ENCODE peak calls at places on chromosomes 13 and 19, in five cellular contexts. O, V, N, Y and J are unnamed samples. For H3K4me1 and H3K27me3, the result is how much of the 10 kb centered on the place peaks cover.

GRCh38 chr13:30752201-30752797 is 17.0 kb downstream of the ALOX5AP start:
- DNase-seq in Y (peak), V (peak), O (no peak), N (no peak), J (no peak)

GRCh38 chr19:40791349-40791748 is 7.6 kb upstream of the EGLN2 start:
- DNase-seq in O (no peak), Y (no peak), N (no peak), V (no peak), J (no peak)

GRCh38 chr19:47693489-47693888 is 19.7 kb upstream of the EHD2 start:
- DNase-seq in O (no peak), N (no peak), V (no peak), Y (no peak), J (no peak)

GRCh38 chr13:77143325-77143907 is 116.5 kb upstream of the FBXL3 start:
- DNase-seq in O (peak), N (no peak), Y (no peak), V (no peak), J (no peak)

GRCh38 chr13:110047511-110047910 is 259.4 kb downstream of the COL4A1 start:
- DNase-seq in V (peak), N (no peak), Y (peak), O (no peak), J (no peak)

GRCh38 chr13:98581971-98582702 is 5.2 kb upstream of the STK24 start:
- DNase-seq in V (peak), Y (peak), N (no peak), O (no peak), J (no peak)

GRCh38 chr13:47232516-47232915 is 335.7 kb upstream of the HTR2A start:
- DNase-seq in Y (no peak), N (no peak), V (no peak), O (no peak), J (no peak)

GRCh38 chr19:19232231-19232630 is 20.5 kb downstream of the NCAN start:
- DNase-seq in V (no peak), N (no peak), O (no peak), Y (no peak), J (no peak)

GRCh38 chr13:98208606-98209005 is 31.5 kb upstream of the RNF113B start:
- DNase-seq in N (no peak), O (no peak), Y (no peak), V (no peak), J (no peak)

GRCh38 chr19:15779756-15780476 is 7.5 kb upstream of the OR10H5 start:
- DNase-seq in O (no peak), N (no peak), Y (no peak), V (no peak), J (no peak)

GRCh38 chr19:32404939-32405430 is 585 bp upstream of the DPY19L3 start:
- DNase-seq in V (peak), O (no peak), N (no peak), Y (peak), J (no peak)

GRCh38 chr13:109684836-109685602 is 101.4 kb downstream of the IRS2 start:
- DNase-seq in Y (peak), V (no peak), N (no peak), O (no peak), J (peak)

GRCh38 chr19:45455707-45456499 is 11.9 kb upstream of the FOSB start:
- DNase-seq in N (peak), O (peak), V (peak), Y (peak), J (peak)

GRCh38 chr19:43634877-43635560 is 4.6 kb downstream of the CADM4 start:
- DNase-seq in V (no peak), O (no peak), Y (peak), N (peak), J (no peak)

GRCh38 chr19:16085115-16085514 is 8.8 kb downstream of the TPM4 start:
- DNase-seq in Y (no peak), N (no peak), O (no peak), V (no peak), J (no peak)

GRCh38 chr13:30905932-30906383 is at the start of gene MEDAG:
- DNase-seq in V (peak), N (no peak), Y (no peak), O (no peak), J (no peak)

GRCh38 chr19:53101518-53101917 is 1.7 kb downstream of the ZNF160 start:
- DNase-seq in N (no peak), V (no peak), Y (no peak), O (no peak), J (no peak)

GRCh38 chr13:31168736-31169135 is 7.0 kb upstream of the HSPH1 start:
- DNase-seq in O (no peak), N (no peak), Y (no peak), V (no peak), J (no peak)

DNA sequence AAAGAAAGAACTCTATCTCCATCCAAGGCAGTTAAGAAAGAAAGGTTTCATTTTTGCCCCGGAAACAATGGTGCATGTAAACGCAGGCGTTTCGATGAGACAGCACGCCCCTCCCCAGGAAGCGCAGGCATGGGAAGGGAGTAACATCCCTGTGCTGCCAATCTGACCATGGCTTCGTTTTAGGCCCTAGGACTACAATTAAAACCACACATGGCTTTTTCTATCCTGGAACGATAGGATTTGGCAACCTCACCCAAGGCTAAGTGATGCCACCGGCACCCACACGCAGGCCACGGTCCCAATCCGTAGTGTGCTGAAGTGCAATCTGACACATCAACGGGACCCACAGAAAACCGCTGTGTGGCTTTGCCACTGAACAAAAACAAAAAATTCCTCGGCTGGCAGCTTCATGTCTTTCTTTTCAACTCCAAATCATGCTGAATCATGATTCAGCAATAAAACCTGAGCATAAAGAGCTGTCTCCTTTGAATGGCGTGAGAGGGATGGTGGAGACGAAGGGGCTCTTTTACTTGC is 24.2 kb downstream of the RANBP3 start:
- DNase-seq in N (no peak), O (no peak), V (peak), Y (no peak), J (no peak)
- H3K4me1 ChIP-seq in N (under half), O (under half), V (under half), Y (half or more), J (half or more)

DNA sequence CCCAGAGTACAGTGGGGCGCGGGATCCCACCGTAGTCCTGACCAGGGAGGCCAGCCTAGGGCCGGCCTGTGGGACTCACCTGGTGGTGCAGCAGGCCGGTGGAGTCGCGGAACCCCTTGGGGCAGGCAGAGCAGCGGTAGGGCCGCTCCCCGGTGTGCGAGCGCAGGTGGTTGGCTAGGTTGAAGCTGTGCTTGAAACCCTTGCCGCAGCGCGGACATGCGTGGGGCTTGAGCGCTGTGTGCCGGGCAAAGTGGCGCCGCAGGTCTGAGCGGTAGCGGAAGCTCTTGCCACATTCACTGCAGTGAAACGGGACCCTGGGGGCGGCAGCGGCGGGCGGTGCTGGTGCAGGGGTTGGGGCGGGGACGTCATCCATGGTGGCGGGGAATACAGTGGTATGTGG is 1.8 kb downstream of the FIZ1 start:
- DNase-seq in O (no peak), N (no peak), V (no peak), Y (no peak), J (no peak)
- H3K27me3 ChIP-seq in O (under half), N (under half), V (under half), Y (under half), J (under half)

DNA sequence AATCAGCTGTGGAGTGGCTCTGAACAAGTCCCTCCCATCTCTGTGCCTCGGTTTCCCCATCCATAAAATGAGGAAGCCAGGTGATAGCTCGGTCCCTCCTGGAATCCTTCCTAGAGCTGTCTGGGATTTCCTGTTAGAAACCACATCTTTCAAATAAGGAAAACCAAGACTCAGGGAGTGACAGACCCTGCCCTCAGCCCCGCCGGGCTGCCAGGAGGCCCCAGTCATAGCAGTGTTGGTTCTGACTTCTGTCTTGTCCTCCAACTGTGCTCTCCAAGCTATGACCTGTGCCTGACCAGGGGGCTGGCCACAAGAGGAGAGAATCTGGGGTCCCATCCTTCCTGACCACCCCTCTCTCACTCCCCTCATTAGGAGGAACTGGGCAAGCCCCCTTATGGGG is 1.1 kb upstream of the SHD start:
- DNase-seq in O (no peak), V (no peak), N (peak), Y (no peak), J (peak)
- H3K4me3 ChIP-seq in O (no peak), V (no peak), N (no peak), Y (peak), J (peak)

GRCh38 chr13:80084086-80084676 is 256.7 kb downstream of the SPRY2 start:
- DNase-seq in V (peak), Y (no peak), O (peak), N (no peak), J (no peak)
- H3K4me1 ChIP-seq in V (under half), Y (under half), O (under half), N (under half), J (under half)